ENCODE peak calls at places on chromosome 20, in five cellular contexts. C is A673, Z is HCT116, L is pancreas, Q is cardiac fibroblast. N is an unnamed sample.
A peak's percentile ranks its signal among the peaks of the same experiment; 100 is the strongest.

GRCh38 chr20:63939061-63939935 is 16.9 kb downstream of the UCKL1 start:
- DNase-seq in Q (no peak), L (no peak), C (no peak), Z (no peak), N (no peak)

GRCh38 chr20:44642203-44643153 is 9.0 kb downstream of the ADA start:
- DNase-seq in Q (peak; percentile 95), C (peak; percentile 86), L (peak; percentile 65), Z (no peak), N (peak; percentile 89)

GRCh38 chr20:25273541-25274358 is 25.9 kb downstream of the PYGB start:
- DNase-seq in L (no peak), Q (no peak), Z (no peak), C (no peak), N (no peak)

GRCh38 chr20:52731086-52731485 is 241.1 kb upstream of the TSHZ2 start:
- DNase-seq in L (peak; percentile 9), Q (no peak), Z (no peak), C (no peak), N (no peak)

GRCh38 chr20:32476684-32477593 is 108.2 kb downstream of the NOL4L start:
- DNase-seq in C (no peak), Z (no peak), Q (no peak), L (peak; percentile 35), N (no peak)

GRCh38 chr20:60808003-60808402 is 444.1 kb upstream of the CDH4 start:
- DNase-seq in L (no peak), C (no peak), Z (no peak), Q (no peak), N (no peak)

GRCh38 chr20:17129089-17129488 is 97.8 kb upstream of the PCSK2 start:
- DNase-seq in Q (no peak), L (no peak), C (no peak), Z (no peak), N (no peak)

GRCh38 chr20:25573288-25574251 is 11.8 kb downstream of the NINL start:
- DNase-seq in Q (peak; percentile 81), L (no peak), Z (no peak), C (no peak), N (no peak)

GRCh38 chr20:10565191-10565921 is 108.4 kb downstream of the JAG1 start:
- DNase-seq in L (no peak), Q (peak; percentile 88), C (no peak), Z (no peak), N (peak; percentile 66)

GRCh38 chr20:9838035-9838377 is 870 bp downstream of the PAK5 start:
- DNase-seq in C (no peak), Z (no peak), L (peak; percentile 14), Q (no peak), N (no peak)

GRCh38 chr20:50190251-50191064 is at the start of gene CEBPB:
- DNase-seq in L (peak; percentile 90), C (peak; percentile 93), Z (peak; percentile 76), Q (peak; percentile 89), N (peak; percentile 89)

GRCh38 chr20:21514553-21515251 is 838 bp upstream of the NKX2-2 start:
- DNase-seq in C (peak; percentile 89), Z (no peak), Q (no peak), L (no peak), N (no peak)

GRCh38 chr20:25310268-25310920 is 62.5 kb downstream of the PYGB start:
- DNase-seq in L (no peak), Z (peak; percentile 73), Q (peak; percentile 85), C (peak; percentile 45), N (peak; percentile 91)

GRCh38 chr20:11140359-11140758 is 466.6 kb upstream of the JAG1 start:
- DNase-seq in Q (peak; percentile 97), L (no peak), C (no peak), Z (no peak), N (peak; percentile 84)

GRCh38 chr20:32327087-32327681 is 30.9 kb upstream of the ASXL1 start:
- DNase-seq in Q (peak; percentile 91), C (no peak), L (no peak), Z (no peak), N (no peak)

GRCh38 chr20:46151936-46152335 is 33.8 kb downstream of the CD40 start:
- DNase-seq in Z (no peak), L (no peak), C (no peak), Q (no peak), N (no peak)

GRCh38 chr20:63029358-63030121 is 22.8 kb upstream of the BHLHE23 start:
- DNase-seq in Q (no peak), L (no peak), Z (no peak), C (no peak), N (peak; percentile 7)

GRCh38 chr20:17772005-17772343 is 72.2 kb downstream of the BANF2 start:
- DNase-seq in Z (no peak), L (no peak), C (no peak), Q (no peak), N (no peak)

GRCh38 chr20:48275737-48276342 is 490.6 kb upstream of the SULF2 start:
- DNase-seq in C (peak; percentile 10), L (no peak), Z (no peak), Q (no peak), N (no peak)

GRCh38 chr20:64212750-64213149 is 42.8 kb upstream of the PCMTD2 start:
- DNase-seq in C (no peak), Q (peak; percentile 54), Z (no peak), L (peak; percentile 42), N (no peak)

GRCh38 chr20:51695574-51696303 is 72.5 kb downstream of the ATP9A start:
- DNase-seq in Z (no peak), Q (peak; percentile 76), C (peak; percentile 70), L (no peak), N (peak; percentile 39)

GRCh38 chr20:54056762-54057639 is 13.4 kb downstream of the BCAS1 start:
- DNase-seq in L (no peak), Z (no peak), C (no peak), Q (no peak), N (no peak)

GRCh38 chr20:34233687-34234086 is 7.5 kb upstream of the ASIP start:
- DNase-seq in C (no peak), Z (no peak), L (no peak), Q (no peak), N (no peak)

GRCh38 chr20:10430000-10430466 is 4.0 kb downstream of the MKKS start:
- DNase-seq in L (no peak), C (no peak), Z (no peak), Q (peak; percentile 76), N (no peak)

GRCh38 chr20:19913927-19914614 is 103.1 kb upstream of the NAA20 start:
- DNase-seq in C (no peak), Z (no peak), Q (peak; percentile 91), L (no peak), N (peak; percentile 94)

GRCh38 chr20:1118336-1119127 is at the start of gene PSMF1:
- DNase-seq in L (peak; percentile 96), Z (peak; percentile 87), Q (peak; percentile 92), C (peak; percentile 96), N (peak; percentile 91)
- TF ChIP-seq CTCF in L (no peak), Z (no peak), Q (no peak), C (no peak), N (no peak)

GRCh38 chr20:36579996-36580545 is 6.7 kb downstream of the TGIF2 start:
- DNase-seq in Q (peak; percentile 18), Z (no peak), L (no peak), C (no peak), N (no peak)
- TF ChIP-seq CTCF in Q (no peak), Z (no peak), L (no peak), C (no peak), N (no peak)

GRCh38 chr20:23568320-23569011 is at the start of gene CST9L:
- DNase-seq in Q (no peak), Z (no peak), L (no peak), C (no peak), N (no peak)
- TF ChIP-seq CTCF in Q (no peak), Z (no peak), L (no peak), C (no peak), N (no peak)

GRCh38 chr20:57913156-57913930 is 203.5 kb upstream of the PMEPA1 start:
- DNase-seq in C (no peak), Z (no peak), L (no peak), Q (no peak), N (no peak)
- TF ChIP-seq CTCF in C (no peak), Z (no peak), L (no peak), Q (no peak), N (no peak)

DNA sequence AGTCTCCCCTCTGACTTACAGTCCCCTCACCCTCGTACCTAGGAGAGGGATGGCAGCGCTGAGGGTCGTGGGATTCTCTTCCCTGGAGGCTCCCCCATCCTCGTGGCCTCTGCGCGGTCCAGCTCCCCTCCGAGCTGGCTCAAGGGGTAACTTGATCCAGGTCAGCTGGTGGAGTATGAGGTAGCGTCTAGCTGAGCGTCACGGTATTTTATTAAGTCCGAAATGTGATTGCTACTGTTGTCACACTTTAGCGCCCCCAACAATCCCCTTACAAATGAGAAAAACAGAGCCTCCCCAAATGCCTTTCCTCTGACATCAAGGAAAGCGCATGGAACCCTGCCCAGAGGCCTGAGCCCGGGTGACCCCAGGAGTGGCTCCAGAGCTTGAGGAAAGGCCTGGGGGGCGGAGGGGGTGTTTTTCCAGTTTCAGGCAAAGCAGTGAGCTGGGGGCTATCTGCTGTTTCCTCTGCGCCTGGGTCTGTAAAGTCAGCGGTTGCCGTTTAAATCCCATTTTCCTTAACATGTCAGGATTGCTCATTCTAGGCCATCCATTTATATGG is 192.3 kb downstream of the ZMYND8 start:
- DNase-seq in Q (no peak), C (no peak), Z (no peak), L (no peak), N (no peak)
- TF ChIP-seq CTCF in Q (no peak), C (no peak), Z (no peak), L (no peak), N (no peak)

GRCh38 chr20:1209447-1210387 is 6.5 kb downstream of the C20orf202 start:
- DNase-seq in Z (peak; percentile 21), Q (peak; percentile 39), C (no peak), L (no peak), N (no peak)
- TF ChIP-seq CTCF in Z (peak; percentile 50), Q (peak; percentile 39), C (peak; percentile 12), L (no peak), N (no peak)

GRCh38 chr20:38230957-38231785 is 29.4 kb downstream of the KIAA1755 start:
- DNase-seq in C (no peak), Q (no peak), Z (no peak), L (no peak), N (peak; percentile 34)

GRCh38 chr20:38227578-38228360 is 32.8 kb downstream of the KIAA1755 start:
- DNase-seq in C (no peak), Q (no peak), L (no peak), Z (no peak), N (no peak)

GRCh38 chr20:38228436-38228835 is 32.1 kb downstream of the KIAA1755 start:
- DNase-seq in L (no peak), Q (peak; percentile 27), C (peak; percentile 37), Z (no peak), N (no peak)

GRCh38 chr20:38230253-38230551 is 30.3 kb downstream of the KIAA1755 start:
- DNase-seq in C (no peak), Z (no peak), Q (no peak), L (no peak), N (no peak)

GRCh38 chr20:38229376-38230252 is 30.9 kb downstream of the KIAA1755 start:
- DNase-seq in L (no peak), Q (peak; percentile 60), Z (no peak), C (no peak), N (peak; percentile 57)
- TF ChIP-seq CTCF in L (no peak), Q (peak; percentile 61), Z (peak; percentile 57), C (peak; percentile 61), N (peak; percentile 59)